ENCODE peak calls at places on chromosomes 13 and 19, in four cellular contexts. D is germinal center, E is type B pancreatic cell, L is GDM1. R is an unnamed sample.

GRCh38 chr13:47249296-47249695 is 352.4 kb upstream of the HTR2A start:
- DNase-seq in D (no peak), E (no peak), L (no peak), R (no peak)

GRCh38 chr13:72149701-72150100 is 282.7 kb upstream of the DACH1 start:
- DNase-seq in D (no peak), E (no peak), L (no peak), R (no peak)

GRCh38 chr19:46624958-46625661 is at the start of gene PTGIR:
- DNase-seq in D (no peak), E (no peak), L (no peak), R (no peak)

GRCh38 chr13:85223883-85224656 is 575.1 kb downstream of the SLITRK6 start:
- DNase-seq in D (no peak), E (no peak), L (no peak), R (no peak)

GRCh38 chr19:38736413-38737280 is 7.6 kb downstream of the CAPN12 start:
- DNase-seq in D (peak; percentile 83), E (peak; percentile 70), L (no peak), R (peak; percentile 84)

GRCh38 chr13:47480121-47480520 is 521.0 kb downstream of the SUCLA2 start:
- DNase-seq in D (no peak), E (no peak), L (no peak), R (no peak)

GRCh38 chr13:113455384-113455783 is 2.1 kb upstream of the ADPRHL1 start:
- DNase-seq in D (no peak), E (no peak), L (no peak), R (no peak)

GRCh38 chr19:3932931-3933810 is at the start of gene NMRK2:
- DNase-seq in D (no peak), E (no peak), L (no peak), R (no peak)

GRCh38 chr13:51534075-51534817 is 50.0 kb upstream of the WDFY2 start:
- DNase-seq in D (no peak), E (no peak), L (no peak), R (peak; percentile 25)